ENCODE peak calls at places on chromosomes 6 and 20, in four cellular contexts. P is IMR-90, R is K562, V is GM12878. Y is an unnamed sample.

GRCh38 chr6:85421963-85422362 is 27.9 kb upstream of the NT5E start:
- DNase-seq in P (peak; percentile 77), R (no peak), V (no peak), Y (no peak)

GRCh38 chr6:89522778-89523177 is 89.8 kb downstream of the ANKRD6 start:
- DNase-seq in P (no peak), R (no peak), V (no peak), Y (no peak)

GRCh38 chr6:150352321-150353296 is 16.2 kb upstream of the IYD start:
- DNase-seq in P (peak; percentile 36), R (no peak), V (no peak), Y (peak; percentile 2)

GRCh38 chr20:35129647-35130069 is 17.5 kb downstream of the EDEM2 start:
- DNase-seq in P (peak; percentile 71), R (no peak), V (no peak), Y (peak; percentile 56)

GRCh38 chr6:150266963-150267685 is 101.7 kb upstream of the IYD start:
- DNase-seq in P (no peak), R (no peak), V (no peak), Y (no peak)

GRCh38 chr20:19601133-19601810 is 156.8 kb upstream of the RIN2 start:
- DNase-seq in P (no peak), R (no peak), V (no peak), Y (peak; percentile 19)

GRCh38 chr6:3742426-3743344 is 8.8 kb downstream of the PXDC1 start:
- DNase-seq in P (peak; percentile 72), R (peak; percentile 81), V (no peak), Y (peak; percentile 47)

GRCh38 chr6:116327803-116328527 is 42.8 kb upstream of the DSE start:
- DNase-seq in P (peak; percentile 10), R (no peak), V (no peak), Y (no peak)

GRCh38 chr6:87897581-87898147 is 150.0 kb upstream of the SPACA1 start:
- DNase-seq in P (peak; percentile 34), R (no peak), V (no peak), Y (no peak)

GRCh38 chr6:166440106-166440505 is 57.4 kb upstream of the MPC1 start:
- DNase-seq in P (no peak), R (no peak), V (no peak), Y (no peak)

GRCh38 chr6:157885211-157885788 is 62.3 kb downstream of the SNX9 start:
- DNase-seq in P (no peak), R (no peak), V (no peak), Y (no peak)
- TF ChIP-seq ELK1 in P (no peak), R (no peak), V (no peak), Y (no peak)

GRCh38 chr6:8274240-8274639 is 161.1 kb downstream of the SLC35B3 start:
- DNase-seq in P (no peak), R (no peak), V (no peak), Y (no peak)
- TF ChIP-seq ELK1 in P (no peak), R (no peak), V (no peak), Y (no peak)

DNA sequence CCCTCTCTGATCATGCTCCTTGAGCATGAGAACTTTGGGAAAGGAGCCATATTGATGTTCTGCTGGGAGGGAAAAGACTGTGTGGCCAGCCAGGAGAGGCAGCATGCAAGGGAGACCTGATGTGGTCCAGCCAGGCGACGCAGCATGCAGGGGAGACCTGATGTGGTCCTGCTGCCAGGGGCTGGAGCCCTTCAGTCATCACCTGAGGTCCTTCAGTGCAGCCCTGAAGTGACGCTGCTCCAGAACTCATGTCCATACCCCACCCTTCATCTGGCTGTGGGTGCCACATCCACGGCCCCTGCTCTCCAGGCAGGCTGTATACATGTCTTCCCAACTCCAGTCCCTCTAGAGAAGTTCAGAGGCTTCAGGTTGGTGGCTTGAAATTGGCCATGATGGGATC is 134.4 kb downstream of the ERMARD start:
- DNase-seq in P (no peak), R (no peak), V (no peak), Y (no peak)
- TF ChIP-seq ELK1 in P (no peak), R (no peak), V (no peak), Y (no peak)

GRCh38 chr6:147223751-147224150 is 19.5 kb downstream of the STXBP5 start:
- DNase-seq in P (no peak), R (no peak), V (no peak), Y (no peak)
- TF ChIP-seq ELK1 in P (no peak), R (no peak), V (no peak), Y (no peak)

GRCh38 chr6:82823361-82823760 is 242.3 kb downstream of the UBE3D start:
- DNase-seq in P (no peak), R (no peak), V (no peak), Y (no peak)

DNA sequence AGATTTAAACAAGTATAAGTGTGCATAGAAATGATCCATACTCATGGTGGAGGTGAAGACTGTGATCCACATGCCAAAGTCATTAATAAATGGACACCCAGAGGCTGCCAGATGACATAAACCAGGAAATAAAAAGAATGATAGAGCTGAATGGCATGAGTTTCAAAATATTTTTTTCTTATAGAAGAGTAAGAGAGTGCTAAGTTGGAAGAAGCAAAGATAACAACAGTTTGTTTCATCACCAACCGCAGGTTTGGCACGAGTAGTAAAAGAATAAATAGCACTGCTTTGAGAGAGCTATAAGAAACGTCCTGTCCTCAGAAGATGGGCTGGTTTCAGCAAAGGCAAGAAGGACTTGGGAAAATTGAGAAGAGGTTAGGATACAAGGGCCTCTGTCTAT is 246.9 kb downstream of the UBE3D start:
- DNase-seq in P (peak; percentile 70), R (no peak), V (no peak), Y (no peak)
- TF ChIP-seq ELK1 in P (no peak), R (no peak), V (no peak), Y (no peak)

DNA sequence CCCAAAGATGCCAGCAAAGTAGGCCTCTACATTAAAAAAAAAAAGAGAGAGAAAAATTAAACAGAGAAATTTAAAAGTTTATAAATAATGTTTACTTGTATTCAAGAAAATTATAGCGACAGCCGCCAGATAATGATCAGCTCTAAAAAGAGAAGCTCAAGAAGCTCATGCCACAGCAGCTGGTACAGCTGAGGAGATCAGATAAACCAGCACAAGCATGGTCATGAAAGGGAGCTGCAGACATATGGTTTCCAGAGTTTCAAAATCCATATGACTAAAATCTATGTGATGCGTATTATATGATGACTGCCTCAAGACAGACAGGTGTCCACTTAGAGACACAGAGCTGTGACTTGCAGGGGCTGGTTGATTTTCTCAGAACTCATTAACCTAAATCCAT is 13.6 kb upstream of the HLA-C start:
- DNase-seq in P (no peak), R (no peak), V (no peak), Y (no peak)
- TF ChIP-seq ELK1 in P (no peak), R (no peak), V (no peak), Y (no peak)

GRCh38 chr6:15061176-15061575 is 184.7 kb upstream of the JARID2 start:
- DNase-seq in P (no peak), R (no peak), V (no peak), Y (no peak)
- TF ChIP-seq ELK1 in P (no peak), R (no peak), V (no peak), Y (no peak)